ENCODE peak calls at places on chromosomes 3 and 15, in four cellular contexts. One of them, this sample, is unnamed.

GRCh38 chr3:149933858-149934257 is 36.8 kb downstream of the PFN2 start:
- DNase-seq in IMR-90: no peak
- DNase-seq in H1: no peak
- DNase-seq in mesendoderm: no peak
- DNase-seq in this sample: no peak

GRCh38 chr3:60434945-60435344 is 816.3 kb downstream of the FHIT start:
- DNase-seq in IMR-90: no peak
- DNase-seq in H1: no peak
- DNase-seq in mesendoderm: peak; percentile 58
- DNase-seq in this sample: no peak

GRCh38 chr3:175105066-175105465 is 245.9 kb downstream of the NAALADL2 start:
- DNase-seq in IMR-90: peak; percentile 72
- DNase-seq in H1: no peak
- DNase-seq in mesendoderm: no peak
- DNase-seq in this sample: no peak

GRCh38 chr15:101502572-101503295 is 13.2 kb upstream of the PCSK6 start:
- DNase-seq in IMR-90: no peak
- DNase-seq in H1: no peak
- DNase-seq in mesendoderm: no peak
- DNase-seq in this sample: no peak

GRCh38 chr3:46576-46975 is 150.0 kb upstream of the CHL1 start:
- DNase-seq in IMR-90: no peak
- DNase-seq in H1: no peak
- DNase-seq in mesendoderm: no peak
- DNase-seq in this sample: no peak

GRCh38 chr15:90665288-90666134 is 51.6 kb upstream of the BLM start:
- DNase-seq in IMR-90: peak; percentile 58
- DNase-seq in H1: no peak
- DNase-seq in mesendoderm: no peak
- DNase-seq in this sample: no peak

GRCh38 chr3:99419111-99419510 is 219.3 kb upstream of the COL8A1 start:
- DNase-seq in IMR-90: no peak
- DNase-seq in H1: no peak
- DNase-seq in mesendoderm: no peak
- DNase-seq in this sample: no peak

GRCh38 chr3:73037369-73037699 is 24.1 kb upstream of the EBLN2 start:
- DNase-seq in IMR-90: peak; percentile 41
- DNase-seq in H1: no peak
- DNase-seq in mesendoderm: peak; percentile 87
- DNase-seq in this sample: no peak

GRCh38 chr3:36864180-36865053 is 80.4 kb downstream of the TRANK1 start:
- DNase-seq in IMR-90: no peak
- DNase-seq in H1: no peak
- DNase-seq in mesendoderm: no peak
- DNase-seq in this sample: no peak

GRCh38 chr3:179962617-179963387 is 73.9 kb downstream of the PEX5L start:
- DNase-seq in IMR-90: no peak
- DNase-seq in H1: no peak
- DNase-seq in mesendoderm: no peak
- DNase-seq in this sample: no peak

GRCh38 chr3:101680466-101680865 is 3.5 kb upstream of the ZBTB11 start:
- DNase-seq in IMR-90: no peak
- DNase-seq in H1: no peak
- DNase-seq in mesendoderm: no peak
- DNase-seq in this sample: no peak

GRCh38 chr3:127667119-127667681 is 5.6 kb upstream of the ABTB1 start:
- DNase-seq in IMR-90: no peak
- DNase-seq in H1: no peak
- DNase-seq in mesendoderm: no peak
- DNase-seq in this sample: no peak

GRCh38 chr3:177932750-177933660 is 603.2 kb upstream of the KCNMB2 start:
- DNase-seq in IMR-90: peak; percentile 6
- DNase-seq in H1: no peak
- DNase-seq in mesendoderm: no peak
- DNase-seq in this sample: no peak

GRCh38 chr15:70258369-70259029 is 160.8 kb upstream of the TLE3 start:
- DNase-seq in IMR-90: no peak
- DNase-seq in H1: no peak
- DNase-seq in mesendoderm: no peak
- DNase-seq in this sample: no peak

GRCh38 chr15:66702770-66703539 is 919 bp downstream of the SMAD6 start:
- DNase-seq in IMR-90: no peak
- DNase-seq in H1: no peak
- DNase-seq in mesendoderm: no peak
- DNase-seq in this sample: no peak

GRCh38 chr15:24957691-24958090 is 2.9 kb downstream of the SNRPN start:
- DNase-seq in IMR-90: no peak
- DNase-seq in H1: no peak
- DNase-seq in mesendoderm: peak; percentile 52
- DNase-seq in this sample: no peak

GRCh38 chr15:43465105-43465504 is 27.9 kb downstream of the TP53BP1 start:
- DNase-seq in IMR-90: peak; percentile 91
- DNase-seq in H1: no peak
- DNase-seq in mesendoderm: no peak
- DNase-seq in this sample: no peak

GRCh38 chr3:45409921-45410320 is 21.5 kb downstream of the LARS2 start:
- DNase-seq in IMR-90: no peak
- DNase-seq in H1: no peak
- DNase-seq in mesendoderm: no peak
- DNase-seq in this sample: no peak

GRCh38 chr3:111096487-111097209 is 25.0 kb downstream of the NECTIN3 start:
- DNase-seq in IMR-90: no peak
- DNase-seq in H1: no peak
- DNase-seq in mesendoderm: no peak
- DNase-seq in this sample: no peak

GRCh38 chr3:41508063-41508696 is 308.9 kb downstream of the CTNNB1 start:
- DNase-seq in IMR-90: no peak
- DNase-seq in H1: no peak
- DNase-seq in mesendoderm: peak; percentile 37
- DNase-seq in this sample: peak; percentile 47

GRCh38 chr3:52231502-52232278 is 6.2 kb upstream of the TLR9 start:
- DNase-seq in IMR-90: peak; percentile 33
- DNase-seq in H1: no peak
- DNase-seq in mesendoderm: peak; percentile 46
- DNase-seq in this sample: peak; percentile 76

GRCh38 chr3:17149744-17150143 is 265.0 kb downstream of the PLCL2 start:
- DNase-seq in IMR-90: no peak
- DNase-seq in H1: no peak
- DNase-seq in mesendoderm: no peak
- DNase-seq in this sample: no peak

GRCh38 chr3:183473969-183474368 is 45.5 kb upstream of the MCF2L2 start:
- DNase-seq in IMR-90: no peak
- DNase-seq in H1: no peak
- DNase-seq in mesendoderm: no peak
- DNase-seq in this sample: no peak

GRCh38 chr15:82538961-82539689 is 1.1 kb downstream of the RPS17 start:
- DNase-seq in IMR-90: no peak
- DNase-seq in H1: no peak
- DNase-seq in mesendoderm: peak; percentile 38
- DNase-seq in this sample: no peak

GRCh38 chr3:37603722-37604121 is 258.0 kb upstream of the CTDSPL start:
- DNase-seq in IMR-90: no peak
- DNase-seq in H1: no peak
- DNase-seq in mesendoderm: peak; percentile 28
- DNase-seq in this sample: no peak

GRCh38 chr3:151552589-151552988 is 91.7 kb upstream of the IGSF10 start:
- DNase-seq in IMR-90: peak; percentile 11
- DNase-seq in H1: no peak
- DNase-seq in mesendoderm: no peak
- DNase-seq in this sample: no peak

GRCh38 chr15:77507911-77508310 is 87.2 kb downstream of the HMG20A start:
- DNase-seq in IMR-90: peak; percentile 59
- DNase-seq in H1: no peak
- DNase-seq in mesendoderm: no peak
- DNase-seq in this sample: no peak

GRCh38 chr15:61621146-61621545 is 392.0 kb upstream of the RORA start:
- DNase-seq in IMR-90: no peak
- DNase-seq in H1: no peak
- DNase-seq in mesendoderm: peak; percentile 66
- DNase-seq in this sample: peak; percentile 65

DNA sequence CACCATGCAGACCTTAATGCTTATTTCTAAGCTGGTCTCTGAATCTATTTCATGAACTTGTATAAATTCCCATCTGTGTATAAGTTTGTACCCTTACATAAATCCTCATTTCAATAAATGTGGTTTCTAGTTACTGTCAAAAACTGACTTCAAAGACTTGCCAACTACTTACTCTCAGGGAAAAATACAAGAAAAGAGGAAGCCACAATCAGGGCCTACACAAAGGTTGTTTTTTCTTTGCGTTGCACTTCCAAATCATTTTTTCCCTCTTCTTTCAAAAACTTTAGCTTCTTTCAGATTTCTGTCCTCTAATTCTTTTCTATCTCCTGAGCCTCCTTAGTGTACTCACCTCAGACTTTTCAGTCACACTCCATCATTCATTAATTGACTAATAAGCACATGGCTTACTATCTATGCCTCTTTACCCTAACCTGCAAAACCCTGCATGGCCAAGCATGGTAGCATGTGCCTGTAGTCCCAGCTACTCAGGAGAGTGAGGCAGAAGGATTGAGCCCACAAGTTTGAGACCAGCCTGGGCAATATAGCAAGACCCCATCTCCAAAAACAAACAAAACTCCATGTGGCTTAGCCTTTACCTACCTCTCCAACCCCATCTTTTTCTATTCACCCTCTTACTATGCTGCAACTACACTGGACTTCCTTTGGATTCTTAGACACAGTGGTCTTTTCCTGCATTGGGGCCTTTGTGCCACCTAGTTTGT is 37.7 kb downstream of the BUB1B start:
- DNase-seq in IMR-90: no peak
- DNase-seq in H1: no peak
- DNase-seq in mesendoderm: no peak
- DNase-seq in this sample: no peak
- H4K5ac ChIP-seq in IMR-90: no peak overlapping the region
- H4K5ac ChIP-seq in H1: no peak overlapping the region
- H4K5ac ChIP-seq in mesendoderm: no peak overlapping the region
- H4K5ac ChIP-seq in this sample: no peak overlapping the region

DNA sequence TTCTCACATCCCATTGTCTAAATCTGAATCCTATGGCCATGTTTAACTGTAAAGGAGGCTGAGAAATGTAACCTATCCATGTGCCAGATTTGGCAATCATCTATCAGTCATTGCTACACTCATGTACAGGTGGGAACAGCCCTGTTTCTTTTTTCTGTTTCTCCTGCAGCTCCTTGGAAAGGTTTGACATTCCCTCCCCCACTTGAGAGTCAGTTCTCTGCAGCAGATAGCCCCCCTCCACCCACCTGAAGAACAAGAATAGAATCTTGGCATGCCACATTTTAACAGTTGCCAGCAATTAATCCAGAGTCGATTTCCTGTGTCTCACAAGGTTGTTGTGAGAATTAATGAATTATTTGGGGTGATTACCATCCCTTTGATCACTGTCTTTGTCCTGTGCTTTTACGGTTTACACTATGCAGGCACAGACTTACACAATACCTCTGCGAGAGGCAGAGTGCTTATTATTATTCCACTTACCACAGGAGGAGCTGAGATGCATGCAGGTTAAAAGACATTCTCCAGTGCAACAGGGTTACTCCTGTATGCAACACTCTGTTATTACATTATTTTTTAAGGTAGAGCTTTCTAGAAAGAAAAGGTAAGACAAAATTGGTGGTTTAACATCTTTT is 351.0 kb upstream of the THRB start:
- DNase-seq in IMR-90: no peak
- DNase-seq in H1: no peak
- DNase-seq in mesendoderm: no peak
- DNase-seq in this sample: no peak
- H4K5ac ChIP-seq in IMR-90: no peak overlapping the region
- H4K5ac ChIP-seq in H1: no peak overlapping the region
- H4K5ac ChIP-seq in mesendoderm: no peak overlapping the region
- H4K5ac ChIP-seq in this sample: no peak overlapping the region

GRCh38 chr15:59835801-59836200 is 146.7 kb upstream of the BNIP2 start:
- DNase-seq in IMR-90: no peak
- DNase-seq in H1: no peak
- DNase-seq in mesendoderm: no peak
- DNase-seq in this sample: no peak
- H4K5ac ChIP-seq in IMR-90: no peak overlapping the region
- H4K5ac ChIP-seq in H1: no peak overlapping the region
- H4K5ac ChIP-seq in mesendoderm: no peak overlapping the region
- H4K5ac ChIP-seq in this sample: no peak overlapping the region

GRCh38 chr3:81490541-81491288 is 270.7 kb downstream of the GBE1 start:
- DNase-seq in IMR-90: peak; percentile 89
- DNase-seq in H1: peak; percentile 21
- DNase-seq in mesendoderm: peak; percentile 94
- DNase-seq in this sample: peak; percentile 84

GRCh38 chr3:81496407-81497104 is 264.9 kb downstream of the GBE1 start:
- DNase-seq in IMR-90: no peak
- DNase-seq in H1: no peak
- DNase-seq in mesendoderm: peak; percentile 52
- DNase-seq in this sample: no peak

GRCh38 chr3:81497565-81497964 is 263.9 kb downstream of the GBE1 start:
- DNase-seq in IMR-90: no peak
- DNase-seq in H1: no peak
- DNase-seq in mesendoderm: no peak
- DNase-seq in this sample: no peak

GRCh38 chr3:81492048-81492447 is 269.4 kb downstream of the GBE1 start:
- DNase-seq in IMR-90: peak; percentile 69
- DNase-seq in H1: no peak
- DNase-seq in mesendoderm: no peak
- DNase-seq in this sample: no peak
- H4K5ac ChIP-seq in IMR-90: no peak overlapping the region
- H4K5ac ChIP-seq in H1: no peak overlapping the region
- H4K5ac ChIP-seq in mesendoderm: no peak overlapping the region
- H4K5ac ChIP-seq in this sample: no peak overlapping the region

GRCh38 chr15:57827021-57827420 is 120.5 kb downstream of the POLR2M start:
- DNase-seq in IMR-90: no peak
- DNase-seq in H1: no peak
- DNase-seq in mesendoderm: no peak
- DNase-seq in this sample: no peak
- H4K5ac ChIP-seq in IMR-90: no peak overlapping the region
- H4K5ac ChIP-seq in H1: no peak overlapping the region
- H4K5ac ChIP-seq in mesendoderm: no peak overlapping the region
- H4K5ac ChIP-seq in this sample: no peak overlapping the region

GRCh38 chr3:123327480-123327879 is 121.4 kb downstream of the ADCY5 start:
- DNase-seq in IMR-90: no peak
- DNase-seq in H1: no peak
- DNase-seq in mesendoderm: no peak
- DNase-seq in this sample: no peak

GRCh38 chr3:123326531-123326930 is 122.4 kb downstream of the ADCY5 start:
- DNase-seq in IMR-90: no peak
- DNase-seq in H1: no peak
- DNase-seq in mesendoderm: no peak
- DNase-seq in this sample: no peak

GRCh38 chr3:123324880-123325765 is 123.4 kb downstream of the SEC22A start:
- DNase-seq in IMR-90: no peak
- DNase-seq in H1: no peak
- DNase-seq in mesendoderm: no peak
- DNase-seq in this sample: no peak

GRCh38 chr3:123323781-123324180 is 122.0 kb downstream of the SEC22A start:
- DNase-seq in IMR-90: no peak
- DNase-seq in H1: no peak
- DNase-seq in mesendoderm: no peak
- DNase-seq in this sample: no peak

GRCh38 chr3:123325766-123326256 is 123.1 kb downstream of the ADCY5 start:
- DNase-seq in IMR-90: no peak
- DNase-seq in H1: no peak
- DNase-seq in mesendoderm: no peak
- DNase-seq in this sample: no peak
- H4K5ac ChIP-seq in IMR-90: no peak overlapping the region
- H4K5ac ChIP-seq in H1: no peak overlapping the region
- H4K5ac ChIP-seq in mesendoderm: no peak overlapping the region
- H4K5ac ChIP-seq in this sample: no peak overlapping the region

This sample was measured in H9.